ENCODE peak calls at places on chromosomes 7 and 10, in seven cellular contexts. C, R, T, E, Z, V and Y are unnamed samples.

GRCh38 chr10:96720422-96721206 is at the start of gene PIK3AP1:
- DNase-seq in C (no peak), R (no peak), T (no peak), E (peak), Z (no peak), V (no peak), Y (no peak)

GRCh38 chr10:14491814-14492213 is 161.1 kb upstream of the FRMD4A start:
- DNase-seq in C (no peak), R (peak), T (peak), E (no peak), Z (no peak), V (no peak), Y (no peak)

GRCh38 chr7:32588657-32589056 is 93.4 kb downstream of the AVL9 start:
- DNase-seq in C (peak), R (peak), T (peak), E (no peak), Z (no peak), V (no peak), Y (no peak)

GRCh38 chr10:68333452-68333851 is 724 bp upstream of the PBLD start:
- DNase-seq in C (no peak), R (no peak), T (no peak), E (no peak), Z (no peak), V (no peak), Y (no peak)

GRCh38 chr10:124318076-124318475 is 100.6 kb downstream of the OAT start:
- DNase-seq in C (no peak), R (no peak), T (no peak), E (no peak), Z (no peak), V (no peak), Y (no peak)

GRCh38 chr7:47528471-47528870 is 53.4 kb downstream of the TNS3 start:
- DNase-seq in C (no peak), R (no peak), T (no peak), E (no peak), Z (no peak), V (no peak), Y (no peak)

GRCh38 chr7:158722574-158723237 is 18.1 kb upstream of the NCAPG2 start:
- DNase-seq in C (no peak), R (no peak), T (no peak), E (no peak), Z (no peak), V (no peak), Y (no peak)

GRCh38 chr7:101114492-101114891 is 12.4 kb upstream of the SERPINE1 start:
- DNase-seq in C (no peak), R (peak), T (no peak), E (no peak), Z (no peak), V (no peak), Y (no peak)

GRCh38 chr10:32256613-32257437 is 90.1 kb downstream of the EPC1 start:
- DNase-seq in C (no peak), R (peak), T (peak), E (peak), Z (peak), V (peak), Y (no peak)

GRCh38 chr10:8054498-8055407 is at the start of gene GATA3:
- DNase-seq in C (no peak), R (peak), T (peak), E (no peak), Z (peak), V (no peak), Y (no peak)

GRCh38 chr10:78684954-78685353 is 383.8 kb upstream of the ZMIZ1 start:
- DNase-seq in C (no peak), R (no peak), T (no peak), E (no peak), Z (no peak), V (no peak), Y (no peak)

GRCh38 chr7:69907720-69908119 is 309.4 kb downstream of the AUTS2 start:
- DNase-seq in C (no peak), R (no peak), T (no peak), E (no peak), Z (no peak), V (no peak), Y (no peak)

GRCh38 chr10:75263806-75264205 is 28.0 kb upstream of the COMTD1 start:
- DNase-seq in C (no peak), R (no peak), T (no peak), E (no peak), Z (no peak), V (no peak), Y (no peak)

GRCh38 chr10:94362360-94363250 is at the start of gene NOC3L:
- DNase-seq in C (peak), R (peak), T (peak), E (peak), Z (peak), V (peak), Y (peak)

GRCh38 chr10:16348891-16349290 is 87.9 kb upstream of the PTER start:
- DNase-seq in C (no peak), R (no peak), T (no peak), E (no peak), Z (no peak), V (no peak), Y (no peak)

GRCh38 chr7:128091106-128091505 is 59.9 kb upstream of the LRRC4 start:
- DNase-seq in C (no peak), R (peak), T (peak), E (no peak), Z (no peak), V (no peak), Y (no peak)

GRCh38 chr10:30368065-30368718 is 19.1 kb upstream of the MTPAP start:
- DNase-seq in C (no peak), R (no peak), T (no peak), E (no peak), Z (no peak), V (no peak), Y (no peak)

GRCh38 chr7:110544199-110544598 is 546.7 kb upstream of the LRRN3 start:
- DNase-seq in C (no peak), R (no peak), T (peak), E (no peak), Z (no peak), V (no peak), Y (no peak)

GRCh38 chr10:77626266-77626935 is 11.2 kb downstream of the KCNMA1 start:
- DNase-seq in C (no peak), R (no peak), T (no peak), E (no peak), Z (no peak), V (no peak), Y (no peak)

GRCh38 chr7:44282601-44283171 is 42.7 kb downstream of the CAMK2B start:
- DNase-seq in C (no peak), R (no peak), T (no peak), E (no peak), Z (no peak), V (no peak), Y (no peak)

GRCh38 chr7:74405191-74405898 is 48.4 kb upstream of the GTF2IRD1 start:
- DNase-seq in C (no peak), R (no peak), T (no peak), E (peak), Z (no peak), V (no peak), Y (no peak)

GRCh38 chr10:76429642-76430041 is 998.2 kb downstream of the LRMDA start:
- DNase-seq in C (no peak), R (no peak), T (no peak), E (no peak), Z (no peak), V (no peak), Y (no peak)

GRCh38 chr10:29699621-29700020 is 64.8 kb upstream of the SVIL start:
- DNase-seq in C (no peak), R (no peak), T (no peak), E (no peak), Z (no peak), V (no peak), Y (no peak)

GRCh38 chr7:12401538-12402364 is 1.9 kb downstream of the VWDE start:
- DNase-seq in C (no peak), R (no peak), T (no peak), E (no peak), Z (no peak), V (no peak), Y (no peak)

GRCh38 chr10:124029559-124029958 is 63.8 kb downstream of the CHST15 start:
- DNase-seq in C (no peak), R (no peak), T (no peak), E (no peak), Z (no peak), V (no peak), Y (no peak)

GRCh38 chr10:124594240-124594639 is 132.6 kb downstream of the LHPP start:
- DNase-seq in C (no peak), R (peak), T (no peak), E (no peak), Z (no peak), V (no peak), Y (no peak)

GRCh38 chr7:157683251-157684156 is 346.7 kb downstream of the DNAJB6 start:
- DNase-seq in C (no peak), R (no peak), T (no peak), E (no peak), Z (no peak), V (no peak), Y (no peak)
- H3K4me3 ChIP-seq in C (no peak), R (no peak), T (no peak), E (no peak), Z (no peak), V (no peak), Y (no peak)

DNA sequence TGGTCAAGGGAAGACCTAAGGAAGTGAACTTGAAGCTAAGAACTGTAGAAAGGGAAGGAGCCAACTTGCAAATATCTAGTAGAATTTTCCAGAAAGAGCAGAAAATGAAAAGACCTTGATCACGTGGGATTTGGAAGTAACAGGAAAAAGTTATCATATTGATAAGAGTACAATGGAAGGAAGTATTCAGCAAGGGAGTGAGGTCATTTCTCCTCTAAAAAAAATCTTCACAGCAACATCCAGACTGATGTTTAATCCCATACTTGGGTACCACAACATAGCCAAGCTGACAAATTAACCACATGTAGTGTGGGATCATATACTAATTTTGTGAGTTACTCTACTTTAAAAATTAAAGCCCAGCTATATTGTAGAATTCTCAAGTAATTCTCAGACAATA is 207.0 kb upstream of the CXCL12 start:
- DNase-seq in C (no peak), R (no peak), T (no peak), E (no peak), Z (no peak), V (no peak), Y (no peak)
- H3K4me3 ChIP-seq in C (no peak), R (no peak), T (no peak), E (no peak), Z (no peak), V (no peak), Y (no peak)

GRCh38 chr7:3164363-3164762 is 120.7 kb upstream of the CARD11 start:
- DNase-seq in C (no peak), R (no peak), T (no peak), E (no peak), Z (no peak), V (no peak), Y (no peak)

GRCh38 chr7:3172768-3173280 is 128.2 kb upstream of the SDK1 start:
- DNase-seq in C (no peak), R (no peak), T (no peak), E (no peak), Z (no peak), V (no peak), Y (no peak)

GRCh38 chr7:3168370-3168769 is 124.7 kb upstream of the CARD11 start:
- DNase-seq in C (no peak), R (no peak), T (no peak), E (no peak), Z (no peak), V (no peak), Y (no peak)

GRCh38 chr7:3165681-3166580 is 122.3 kb upstream of the CARD11 start:
- DNase-seq in C (no peak), R (peak), T (no peak), E (no peak), Z (no peak), V (no peak), Y (no peak)

GRCh38 chr7:3168869-3169268 is 125.2 kb upstream of the CARD11 start:
- DNase-seq in C (no peak), R (no peak), T (no peak), E (no peak), Z (no peak), V (no peak), Y (no peak)
- H3K4me3 ChIP-seq in C (no peak), R (no peak), T (no peak), E (no peak), Z (no peak), V (no peak), Y (no peak)

GRCh38 chr7:155646669-155647068 is 2.2 kb downstream of the RBM33 start:
- DNase-seq in C (no peak), R (no peak), T (no peak), E (no peak), Z (no peak), V (no peak), Y (no peak)
- H3K4me3 ChIP-seq in C (no peak), R (no peak), T (peak), E (peak), Z (no peak), V (no peak), Y (peak)